ENCODE peak calls at places on chromosomes 12 and 14, in seven cellular contexts. One of them, this sample, is unnamed.

GRCh38 chr14:101734241-101734847 is 27.2 kb upstream of the PPP2R5C start:
- DNase-seq in stomach: no peak
- DNase-seq in left ventricle myocardium inferior: no peak
- DNase-seq in ovary: no peak
- DNase-seq in esophagus muscularis mucosa: peak; percentile 53
- DNase-seq in hepatocyte: no peak
- DNase-seq in right atrium auricular region: no peak
- DNase-seq in this sample: no peak

GRCh38 chr14:105400016-105400415 is 1.7 kb downstream of the TEX22 start:
- DNase-seq in stomach: no peak
- DNase-seq in hepatocyte: no peak
- DNase-seq in left ventricle myocardium inferior: no peak
- DNase-seq in ovary: no peak
- DNase-seq in right atrium auricular region: no peak
- DNase-seq in esophagus muscularis mucosa: no peak
- DNase-seq in this sample: peak; percentile 23

GRCh38 chr14:68547305-68548193 is 245.3 kb downstream of the ZFP36L1 start:
- DNase-seq in ovary: peak; percentile 75
- DNase-seq in stomach: peak; percentile 41
- DNase-seq in esophagus muscularis mucosa: peak; percentile 96
- DNase-seq in right atrium auricular region: peak; percentile 95
- DNase-seq in hepatocyte: peak; percentile 66
- DNase-seq in left ventricle myocardium inferior: no peak
- DNase-seq in this sample: peak; percentile 56

GRCh38 chr14:23351681-23352505 is 794 bp downstream of the SLC22A17 start:
- DNase-seq in right atrium auricular region: no peak
- DNase-seq in hepatocyte: peak; percentile 42
- DNase-seq in left ventricle myocardium inferior: no peak
- DNase-seq in stomach: no peak
- DNase-seq in esophagus muscularis mucosa: no peak
- DNase-seq in ovary: no peak
- DNase-seq in this sample: no peak

GRCh38 chr12:1972856-1973317 is 31.4 kb downstream of the DCP1B start:
- DNase-seq in hepatocyte: peak; percentile 54
- DNase-seq in right atrium auricular region: peak; percentile 69
- DNase-seq in stomach: no peak
- DNase-seq in left ventricle myocardium inferior: peak; percentile 52
- DNase-seq in esophagus muscularis mucosa: no peak
- DNase-seq in ovary: no peak
- DNase-seq in this sample: peak; percentile 54

GRCh38 chr14:105525861-105526780 is at the start of gene TMEM121:
- DNase-seq in left ventricle myocardium inferior: no peak
- DNase-seq in esophagus muscularis mucosa: no peak
- DNase-seq in stomach: no peak
- DNase-seq in hepatocyte: peak; percentile 34
- DNase-seq in right atrium auricular region: no peak
- DNase-seq in ovary: no peak
- DNase-seq in this sample: no peak

GRCh38 chr12:10088955-10089354 is 9.8 kb downstream of the CLEC1A start:
- DNase-seq in right atrium auricular region: no peak
- DNase-seq in ovary: peak; percentile 24
- DNase-seq in hepatocyte: no peak
- DNase-seq in stomach: no peak
- DNase-seq in left ventricle myocardium inferior: no peak
- DNase-seq in esophagus muscularis mucosa: no peak
- DNase-seq in this sample: no peak

GRCh38 chr12:27515671-27516070 is 8.3 kb upstream of the PPFIBP1 start:
- DNase-seq in ovary: no peak
- DNase-seq in esophagus muscularis mucosa: no peak
- DNase-seq in left ventricle myocardium inferior: no peak
- DNase-seq in stomach: no peak
- DNase-seq in right atrium auricular region: no peak
- DNase-seq in hepatocyte: no peak
- DNase-seq in this sample: no peak

GRCh38 chr12:4769073-4769472 is 48.9 kb downstream of the GALNT8 start:
- DNase-seq in left ventricle myocardium inferior: no peak
- DNase-seq in right atrium auricular region: no peak
- DNase-seq in hepatocyte: no peak
- DNase-seq in ovary: no peak
- DNase-seq in stomach: no peak
- DNase-seq in esophagus muscularis mucosa: no peak
- DNase-seq in this sample: no peak

GRCh38 chr12:52903855-52904508 is 894 bp downstream of the KRT8 start:
- DNase-seq in left ventricle myocardium inferior: peak; percentile 31
- DNase-seq in esophagus muscularis mucosa: no peak
- DNase-seq in ovary: peak; percentile 57
- DNase-seq in right atrium auricular region: no peak
- DNase-seq in hepatocyte: peak; percentile 86
- DNase-seq in stomach: peak; percentile 78
- DNase-seq in this sample: peak; percentile 39

GRCh38 chr14:102479777-102480176 is 29.8 kb downstream of the ANKRD9 start:
- DNase-seq in ovary: peak; percentile 74
- DNase-seq in esophagus muscularis mucosa: no peak
- DNase-seq in left ventricle myocardium inferior: peak; percentile 58
- DNase-seq in stomach: peak; percentile 80
- DNase-seq in right atrium auricular region: no peak
- DNase-seq in hepatocyte: no peak
- DNase-seq in this sample: peak; percentile 64

GRCh38 chr14:99436247-99437180 is 44.1 kb downstream of the SETD3 start:
- DNase-seq in right atrium auricular region: no peak
- DNase-seq in ovary: no peak
- DNase-seq in esophagus muscularis mucosa: no peak
- DNase-seq in hepatocyte: no peak
- DNase-seq in stomach: no peak
- DNase-seq in left ventricle myocardium inferior: no peak
- DNase-seq in this sample: no peak

DNA sequence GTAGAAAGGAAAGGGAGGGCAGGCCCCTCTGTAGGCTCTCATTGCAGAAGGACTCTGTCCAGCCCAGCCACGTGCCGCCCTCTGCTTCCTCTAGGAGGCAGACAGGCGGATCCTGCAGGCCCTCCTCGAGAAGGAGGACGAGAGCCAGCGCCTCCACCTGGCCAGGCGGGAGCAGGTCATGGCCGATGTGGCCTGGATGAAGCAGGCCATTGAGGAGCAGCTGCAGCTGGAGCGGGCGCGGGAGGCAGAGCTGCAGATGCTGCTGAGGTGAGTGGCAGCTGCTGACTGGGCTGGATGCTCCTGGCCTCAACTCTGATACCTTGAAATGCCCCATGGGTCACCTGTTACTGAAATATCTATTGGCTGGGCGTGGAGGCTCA is 10.9 kb downstream of the TCHP start:
- DNase-seq in esophagus muscularis mucosa: no peak
- DNase-seq in left ventricle myocardium inferior: no peak
- DNase-seq in right atrium auricular region: no peak
- DNase-seq in stomach: no peak
- DNase-seq in ovary: no peak
- DNase-seq in hepatocyte: peak; percentile 20
- DNase-seq in this sample: no peak
- H3K36me3 ChIP-seq in esophagus muscularis mucosa: peaks cover 100% of the 10 kb centered on the region
- H3K36me3 ChIP-seq in left ventricle myocardium inferior: peaks cover 91% of the 10 kb centered on the region
- H3K36me3 ChIP-seq in right atrium auricular region: peaks cover 83% of the 10 kb centered on the region
- H3K36me3 ChIP-seq in stomach: peaks cover 100% of the 10 kb centered on the region
- H3K36me3 ChIP-seq in ovary: no peaks in the 10 kb centered on the region
- H3K36me3 ChIP-seq in hepatocyte: no peaks in the 10 kb centered on the region
- H3K36me3 ChIP-seq in this sample: peaks cover 91% of the 10 kb centered on the region

GRCh38 chr12:30395190-30395589 is 300.5 kb downstream of the IPO8 start:
- DNase-seq in hepatocyte: no peak
- DNase-seq in esophagus muscularis mucosa: no peak
- DNase-seq in right atrium auricular region: no peak
- DNase-seq in ovary: no peak
- DNase-seq in left ventricle myocardium inferior: no peak
- DNase-seq in stomach: no peak
- DNase-seq in this sample: no peak

GRCh38 chr12:30399859-30400258 is 295.8 kb downstream of the IPO8 start:
- DNase-seq in right atrium auricular region: no peak
- DNase-seq in left ventricle myocardium inferior: no peak
- DNase-seq in esophagus muscularis mucosa: no peak
- DNase-seq in stomach: no peak
- DNase-seq in ovary: no peak
- DNase-seq in hepatocyte: no peak
- DNase-seq in this sample: no peak

GRCh38 chr12:30400349-30400748 is 295.3 kb downstream of the IPO8 start:
- DNase-seq in stomach: no peak
- DNase-seq in ovary: no peak
- DNase-seq in esophagus muscularis mucosa: no peak
- DNase-seq in hepatocyte: no peak
- DNase-seq in left ventricle myocardium inferior: no peak
- DNase-seq in right atrium auricular region: no peak
- DNase-seq in this sample: no peak

GRCh38 chr12:30391766-30392366 is 303.8 kb downstream of the IPO8 start:
- DNase-seq in esophagus muscularis mucosa: no peak
- DNase-seq in left ventricle myocardium inferior: no peak
- DNase-seq in right atrium auricular region: no peak
- DNase-seq in stomach: no peak
- DNase-seq in hepatocyte: no peak
- DNase-seq in ovary: no peak
- DNase-seq in this sample: no peak

DNA sequence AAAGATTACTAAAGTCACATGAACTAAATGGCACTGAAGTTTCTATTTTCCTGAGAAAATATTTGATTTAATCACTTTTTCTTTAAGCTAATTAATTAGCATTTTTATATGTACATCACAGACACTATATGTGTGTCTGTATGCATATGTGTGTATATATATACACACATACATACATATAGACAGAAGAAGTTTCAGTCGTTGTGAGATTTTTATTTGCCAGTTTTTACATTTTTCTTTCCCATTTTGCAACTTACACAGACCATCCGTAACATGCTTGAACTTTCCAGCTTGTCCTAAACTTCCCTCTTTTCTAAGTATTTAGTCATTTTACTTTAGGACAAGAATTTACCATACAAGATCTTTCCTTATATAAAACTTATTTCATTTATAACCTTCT is 299.1 kb downstream of the IPO8 start:
- DNase-seq in hepatocyte: no peak
- DNase-seq in left ventricle myocardium inferior: no peak
- DNase-seq in stomach: no peak
- DNase-seq in esophagus muscularis mucosa: no peak
- DNase-seq in right atrium auricular region: no peak
- DNase-seq in ovary: no peak
- DNase-seq in this sample: no peak
- H3K9me3 ChIP-seq in hepatocyte: no peaks in the 10 kb centered on the region
- H3K9me3 ChIP-seq in left ventricle myocardium inferior: peaks cover 32% of the 10 kb centered on the region
- H3K9me3 ChIP-seq in stomach: no peaks in the 10 kb centered on the region
- H3K9me3 ChIP-seq in esophagus muscularis mucosa: no peaks in the 10 kb centered on the region
- H3K9me3 ChIP-seq in right atrium auricular region: peaks cover 8% of the 10 kb centered on the region
- H3K9me3 ChIP-seq in ovary: no peaks in the 10 kb centered on the region
- H3K9me3 ChIP-seq in this sample: no peaks in the 10 kb centered on the region

GRCh38 chr14:20403521-20403920 is 9.8 kb downstream of the TEP1 start:
- DNase-seq in ovary: no peak
- DNase-seq in left ventricle myocardium inferior: no peak
- DNase-seq in hepatocyte: no peak
- DNase-seq in right atrium auricular region: no peak
- DNase-seq in esophagus muscularis mucosa: no peak
- DNase-seq in stomach: no peak
- DNase-seq in this sample: no peak

GRCh38 chr14:20400589-20400964 is 12.7 kb downstream of the TEP1 start:
- DNase-seq in esophagus muscularis mucosa: no peak
- DNase-seq in right atrium auricular region: no peak
- DNase-seq in left ventricle myocardium inferior: no peak
- DNase-seq in hepatocyte: no peak
- DNase-seq in stomach: no peak
- DNase-seq in ovary: no peak
- DNase-seq in this sample: no peak

GRCh38 chr14:20400965-20401593 is 12.2 kb downstream of the TEP1 start:
- DNase-seq in right atrium auricular region: no peak
- DNase-seq in stomach: no peak
- DNase-seq in ovary: no peak
- DNase-seq in left ventricle myocardium inferior: no peak
- DNase-seq in hepatocyte: peak; percentile 36
- DNase-seq in esophagus muscularis mucosa: no peak
- DNase-seq in this sample: no peak
- H3K36me3 ChIP-seq in right atrium auricular region: peaks cover 93% of the 10 kb centered on the region
- H3K36me3 ChIP-seq in stomach: peaks cover 99% of the 10 kb centered on the region
- H3K36me3 ChIP-seq in ovary: no peaks in the 10 kb centered on the region
- H3K36me3 ChIP-seq in left ventricle myocardium inferior: peaks cover 99% of the 10 kb centered on the region
- H3K36me3 ChIP-seq in hepatocyte: no peaks in the 10 kb centered on the region
- H3K36me3 ChIP-seq in esophagus muscularis mucosa: peaks cover 98% of the 10 kb centered on the region
- H3K36me3 ChIP-seq in this sample: peaks cover 100% of the 10 kb centered on the region

DNA sequence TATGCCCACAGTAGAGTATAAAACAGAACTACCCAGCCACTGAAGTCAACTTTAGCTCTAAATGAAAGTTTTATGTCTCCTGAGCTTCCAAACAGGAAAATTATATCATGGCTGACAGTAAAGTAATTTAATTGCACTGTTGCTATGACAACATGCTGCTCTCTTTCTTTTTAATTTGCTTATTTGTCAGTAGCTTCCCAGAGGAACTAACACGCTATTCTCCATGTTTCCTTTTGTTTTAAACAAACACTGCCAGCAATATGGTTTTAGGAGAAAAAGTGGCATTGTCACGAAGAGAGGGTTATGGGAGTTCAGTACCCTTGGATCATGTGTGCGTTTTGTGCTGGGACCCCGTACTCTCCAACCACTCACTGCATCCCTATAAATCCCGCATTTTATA is 1.9 kb downstream of the FOXN3 start:
- DNase-seq in esophagus muscularis mucosa: no peak
- DNase-seq in left ventricle myocardium inferior: no peak
- DNase-seq in hepatocyte: no peak
- DNase-seq in ovary: no peak
- DNase-seq in stomach: no peak
- DNase-seq in right atrium auricular region: no peak
- DNase-seq in this sample: no peak
- H3K9me3 ChIP-seq in esophagus muscularis mucosa: no peaks in the 10 kb centered on the region
- H3K9me3 ChIP-seq in left ventricle myocardium inferior: no peaks in the 10 kb centered on the region
- H3K9me3 ChIP-seq in hepatocyte: no peaks in the 10 kb centered on the region
- H3K9me3 ChIP-seq in ovary: no peaks in the 10 kb centered on the region
- H3K9me3 ChIP-seq in stomach: no peaks in the 10 kb centered on the region
- H3K9me3 ChIP-seq in right atrium auricular region: no peaks in the 10 kb centered on the region
- H3K9me3 ChIP-seq in this sample: no peaks in the 10 kb centered on the region

GRCh38 chr12:6861391-6861790 is 5.9 kb upstream of the TPI1 start:
- DNase-seq in left ventricle myocardium inferior: no peak
- DNase-seq in ovary: no peak
- DNase-seq in stomach: no peak
- DNase-seq in esophagus muscularis mucosa: no peak
- DNase-seq in right atrium auricular region: no peak
- DNase-seq in hepatocyte: no peak
- DNase-seq in this sample: no peak
- H3K36me3 ChIP-seq in left ventricle myocardium inferior: peaks cover 85% of the 10 kb centered on the region
- H3K36me3 ChIP-seq in ovary: no peaks in the 10 kb centered on the region
- H3K36me3 ChIP-seq in stomach: peaks cover 99% of the 10 kb centered on the region
- H3K36me3 ChIP-seq in esophagus muscularis mucosa: peaks cover 98% of the 10 kb centered on the region
- H3K36me3 ChIP-seq in right atrium auricular region: peaks cover 79% of the 10 kb centered on the region
- H3K36me3 ChIP-seq in hepatocyte: no peaks in the 10 kb centered on the region
- H3K36me3 ChIP-seq in this sample: peaks cover 94% of the 10 kb centered on the region